ENCODE peak calls at places on chromosome X, in five cellular contexts. J, E, A, W and O are unnamed samples.
A peak's percentile ranks its signal among the peaks of the same experiment; 100 is the strongest.

GRCh38 chrX:88425739-88426138 is 321.3 kb upstream of the CPXCR1 start:
- DNase-seq in J (no peak), E (no peak), A (no peak), W (peak; percentile 0), O (no peak)

GRCh38 chrX:28670074-28670473 is 82.8 kb downstream of the IL1RAPL1 start:
- DNase-seq in J (no peak), E (no peak), A (no peak), W (no peak), O (no peak)

GRCh38 chrX:103571726-103572125 is 13.6 kb upstream of the TCEAL4 start:
- DNase-seq in J (no peak), E (no peak), A (no peak), W (no peak), O (no peak)

GRCh38 chrX:148670277-148670676 is 169.9 kb downstream of the AFF2 start:
- DNase-seq in J (no peak), E (no peak), A (no peak), W (no peak), O (no peak)

GRCh38 chrX:107672955-107673378 is 44.7 kb downstream of the PRPS1 start:
- DNase-seq in J (peak; percentile 61), E (peak; percentile 91), A (peak; percentile 83), W (peak; percentile 25), O (peak; percentile 83)

GRCh38 chrX:11481035-11481434 is 184.7 kb downstream of the ARHGAP6 start:
- DNase-seq in J (no peak), E (no peak), A (no peak), W (no peak), O (no peak)

GRCh38 chrX:22748093-22748999 is 251.4 kb upstream of the DDX53 start:
- DNase-seq in J (peak; percentile 50), E (peak; percentile 13), A (peak; percentile 59), W (peak; percentile 67), O (no peak)

GRCh38 chrX:116232833-116233232 is 62.3 kb downstream of the AGTR2 start:
- DNase-seq in J (no peak), E (no peak), A (peak; percentile 79), W (no peak), O (no peak)

GRCh38 chrX:20066968-20067708 is 49.6 kb downstream of the MAP7D2 start:
- DNase-seq in J (no peak), E (peak; percentile 34), A (peak; percentile 59), W (peak; percentile 26), O (no peak)

GRCh38 chrX:30822068-30822671 is 66.9 kb downstream of the TAB3 start:
- DNase-seq in J (no peak), E (no peak), A (no peak), W (no peak), O (no peak)

GRCh38 chrX:73913580-73913979 is 350.6 kb downstream of the CHIC1 start:
- DNase-seq in J (no peak), E (no peak), A (peak; percentile 53), W (no peak), O (no peak)